ENCODE peak calls at places on chromosomes 16 and 17, in seven cellular contexts. One of them, this sample, is unnamed.
A peak's percentile ranks its signal among the peaks of the same experiment; 100 is the strongest.

GRCh38 chr17:66171172-66171571 is 20.8 kb downstream of the CEP112 start:
- DNase-seq in RWPE1: no peak
- DNase-seq in stomach: no peak
- DNase-seq in M059J: no peak
- DNase-seq in NCI-H524: no peak
- DNase-seq in NCI-H1417: no peak
- DNase-seq in activated naive CD8-positive, alpha-beta T cell treated with anti-CD3 and anti-CD28 coated beads, Interleukin-2, amount 50 U/mL, for 24 hours: no peak
- DNase-seq in this sample: no peak

GRCh38 chr16:30942421-30942796 is 6.5 kb upstream of the ORAI3 start:
- DNase-seq in stomach: no peak
- DNase-seq in RWPE1: no peak
- DNase-seq in NCI-H1417: no peak
- DNase-seq in activated naive CD8-positive, alpha-beta T cell treated with anti-CD3 and anti-CD28 coated beads, Interleukin-2, amount 50 U/mL, for 24 hours: no peak
- DNase-seq in NCI-H524: no peak
- DNase-seq in M059J: no peak
- DNase-seq in this sample: no peak

GRCh38 chr17:64343833-64344637 is 46.6 kb downstream of the PECAM1 start:
- DNase-seq in activated naive CD8-positive, alpha-beta T cell treated with anti-CD3 and anti-CD28 coated beads, Interleukin-2, amount 50 U/mL, for 24 hours: no peak
- DNase-seq in NCI-H524: peak; percentile 48
- DNase-seq in stomach: peak; percentile 53
- DNase-seq in NCI-H1417: peak; percentile 37
- DNase-seq in RWPE1: no peak
- DNase-seq in M059J: peak; percentile 87
- DNase-seq in this sample: peak; percentile 92

GRCh38 chr16:84015399-84015798 is 27.2 kb downstream of the SLC38A8 start:
- DNase-seq in activated naive CD8-positive, alpha-beta T cell treated with anti-CD3 and anti-CD28 coated beads, Interleukin-2, amount 50 U/mL, for 24 hours: no peak
- DNase-seq in RWPE1: no peak
- DNase-seq in NCI-H524: no peak
- DNase-seq in M059J: no peak
- DNase-seq in NCI-H1417: no peak
- DNase-seq in stomach: no peak
- DNase-seq in this sample: no peak

GRCh38 chr16:66441586-66442375 is 14.7 kb downstream of the BEAN1 start:
- DNase-seq in M059J: peak; percentile 57
- DNase-seq in stomach: no peak
- DNase-seq in NCI-H1417: no peak
- DNase-seq in NCI-H524: no peak
- DNase-seq in activated naive CD8-positive, alpha-beta T cell treated with anti-CD3 and anti-CD28 coated beads, Interleukin-2, amount 50 U/mL, for 24 hours: no peak
- DNase-seq in RWPE1: no peak
- DNase-seq in this sample: no peak

GRCh38 chr17:74972107-74972972 is at the start of gene HID1:
- DNase-seq in stomach: peak; percentile 91
- DNase-seq in RWPE1: peak; percentile 69
- DNase-seq in activated naive CD8-positive, alpha-beta T cell treated with anti-CD3 and anti-CD28 coated beads, Interleukin-2, amount 50 U/mL, for 24 hours: peak; percentile 79
- DNase-seq in M059J: no peak
- DNase-seq in NCI-H1417: peak; percentile 80
- DNase-seq in NCI-H524: peak; percentile 82
- DNase-seq in this sample: peak; percentile 93

GRCh38 chr16:50067290-50067853 is 1.6 kb downstream of the HEATR3 start:
- DNase-seq in RWPE1: peak; percentile 16
- DNase-seq in M059J: peak; percentile 52
- DNase-seq in NCI-H1417: no peak
- DNase-seq in activated naive CD8-positive, alpha-beta T cell treated with anti-CD3 and anti-CD28 coated beads, Interleukin-2, amount 50 U/mL, for 24 hours: peak; percentile 17
- DNase-seq in NCI-H524: peak; percentile 55
- DNase-seq in stomach: no peak
- DNase-seq in this sample: peak; percentile 50

GRCh38 chr17:5919104-5919503 is 151.1 kb upstream of the WSCD1 start:
- DNase-seq in stomach: no peak
- DNase-seq in activated naive CD8-positive, alpha-beta T cell treated with anti-CD3 and anti-CD28 coated beads, Interleukin-2, amount 50 U/mL, for 24 hours: no peak
- DNase-seq in M059J: no peak
- DNase-seq in RWPE1: no peak
- DNase-seq in NCI-H524: no peak
- DNase-seq in NCI-H1417: no peak
- DNase-seq in this sample: no peak

GRCh38 chr17:59165933-59166342 is 10.4 kb downstream of the PRR11 start:
- DNase-seq in NCI-H524: peak; percentile 50
- DNase-seq in RWPE1: peak; percentile 57
- DNase-seq in activated naive CD8-positive, alpha-beta T cell treated with anti-CD3 and anti-CD28 coated beads, Interleukin-2, amount 50 U/mL, for 24 hours: peak; percentile 26
- DNase-seq in stomach: peak; percentile 47
- DNase-seq in NCI-H1417: no peak
- DNase-seq in M059J: peak; percentile 58
- DNase-seq in this sample: peak; percentile 70

GRCh38 chr16:47493358-47494337 is 32.5 kb downstream of the PHKB start:
- DNase-seq in RWPE1: no peak
- DNase-seq in NCI-H524: no peak
- DNase-seq in NCI-H1417: no peak
- DNase-seq in M059J: no peak
- DNase-seq in activated naive CD8-positive, alpha-beta T cell treated with anti-CD3 and anti-CD28 coated beads, Interleukin-2, amount 50 U/mL, for 24 hours: no peak
- DNase-seq in stomach: no peak
- DNase-seq in this sample: no peak

GRCh38 chr16:3716831-3717234 is 491 bp downstream of the TRAP1 start:
- DNase-seq in NCI-H1417: no peak
- DNase-seq in RWPE1: peak; percentile 48
- DNase-seq in stomach: no peak
- DNase-seq in M059J: peak; percentile 29
- DNase-seq in activated naive CD8-positive, alpha-beta T cell treated with anti-CD3 and anti-CD28 coated beads, Interleukin-2, amount 50 U/mL, for 24 hours: peak; percentile 42
- DNase-seq in NCI-H524: peak; percentile 48
- DNase-seq in this sample: peak; percentile 77

GRCh38 chr17:62591323-62591722 is 36.1 kb upstream of the MRC2 start:
- DNase-seq in NCI-H524: no peak
- DNase-seq in RWPE1: no peak
- DNase-seq in NCI-H1417: no peak
- DNase-seq in stomach: no peak
- DNase-seq in M059J: no peak
- DNase-seq in activated naive CD8-positive, alpha-beta T cell treated with anti-CD3 and anti-CD28 coated beads, Interleukin-2, amount 50 U/mL, for 24 hours: no peak
- DNase-seq in this sample: no peak

GRCh38 chr16:720507-720989 is 398 bp upstream of the ANTKMT start:
- DNase-seq in RWPE1: no peak
- DNase-seq in NCI-H1417: no peak
- DNase-seq in stomach: no peak
- DNase-seq in NCI-H524: peak; percentile 93
- DNase-seq in M059J: peak; percentile 83
- DNase-seq in activated naive CD8-positive, alpha-beta T cell treated with anti-CD3 and anti-CD28 coated beads, Interleukin-2, amount 50 U/mL, for 24 hours: peak; percentile 71
- DNase-seq in this sample: no peak

GRCh38 chr17:50151937-50152547 is 1.6 kb upstream of the PPP1R9B start:
- DNase-seq in NCI-H1417: peak; percentile 77
- DNase-seq in stomach: peak; percentile 83
- DNase-seq in M059J: peak; percentile 94
- DNase-seq in RWPE1: peak; percentile 92
- DNase-seq in activated naive CD8-positive, alpha-beta T cell treated with anti-CD3 and anti-CD28 coated beads, Interleukin-2, amount 50 U/mL, for 24 hours: peak; percentile 58
- DNase-seq in NCI-H524: peak; percentile 95
- DNase-seq in this sample: peak; percentile 95

GRCh38 chr17:59353106-59353854 is 21.8 kb downstream of the YPEL2 start:
- DNase-seq in stomach: no peak
- DNase-seq in activated naive CD8-positive, alpha-beta T cell treated with anti-CD3 and anti-CD28 coated beads, Interleukin-2, amount 50 U/mL, for 24 hours: no peak
- DNase-seq in NCI-H524: no peak
- DNase-seq in NCI-H1417: no peak
- DNase-seq in RWPE1: no peak
- DNase-seq in M059J: no peak
- DNase-seq in this sample: no peak

GRCh38 chr17:5705081-5705875 is 121.0 kb upstream of the NLRP1 start:
- DNase-seq in RWPE1: no peak
- DNase-seq in stomach: no peak
- DNase-seq in M059J: no peak
- DNase-seq in NCI-H1417: no peak
- DNase-seq in activated naive CD8-positive, alpha-beta T cell treated with anti-CD3 and anti-CD28 coated beads, Interleukin-2, amount 50 U/mL, for 24 hours: peak; percentile 27
- DNase-seq in NCI-H524: no peak
- DNase-seq in this sample: peak; percentile 4

GRCh38 chr16:28157768-28158535 is 53.8 kb downstream of the XPO6 start:
- DNase-seq in RWPE1: no peak
- DNase-seq in M059J: no peak
- DNase-seq in stomach: no peak
- DNase-seq in NCI-H1417: no peak
- DNase-seq in activated naive CD8-positive, alpha-beta T cell treated with anti-CD3 and anti-CD28 coated beads, Interleukin-2, amount 50 U/mL, for 24 hours: no peak
- DNase-seq in NCI-H524: no peak
- DNase-seq in this sample: no peak

GRCh38 chr16:51939371-51940005 is 607.5 kb downstream of the TOX3 start:
- DNase-seq in NCI-H524: peak; percentile 91
- DNase-seq in stomach: no peak
- DNase-seq in activated naive CD8-positive, alpha-beta T cell treated with anti-CD3 and anti-CD28 coated beads, Interleukin-2, amount 50 U/mL, for 24 hours: no peak
- DNase-seq in M059J: no peak
- DNase-seq in RWPE1: no peak
- DNase-seq in NCI-H1417: peak; percentile 36
- DNase-seq in this sample: peak; percentile 90

GRCh38 chr16:30458561-30459394 is 13.1 kb upstream of the SEPHS2 start:
- DNase-seq in stomach: peak; percentile 52
- DNase-seq in NCI-H524: no peak
- DNase-seq in M059J: no peak
- DNase-seq in activated naive CD8-positive, alpha-beta T cell treated with anti-CD3 and anti-CD28 coated beads, Interleukin-2, amount 50 U/mL, for 24 hours: peak; percentile 88
- DNase-seq in RWPE1: no peak
- DNase-seq in NCI-H1417: no peak
- DNase-seq in this sample: no peak

GRCh38 chr17:5871666-5872065 is 198.5 kb upstream of the WSCD1 start:
- DNase-seq in activated naive CD8-positive, alpha-beta T cell treated with anti-CD3 and anti-CD28 coated beads, Interleukin-2, amount 50 U/mL, for 24 hours: no peak
- DNase-seq in M059J: no peak
- DNase-seq in stomach: no peak
- DNase-seq in NCI-H1417: no peak
- DNase-seq in NCI-H524: no peak
- DNase-seq in RWPE1: no peak
- DNase-seq in this sample: no peak

GRCh38 chr17:53722407-53722806 is 100.3 kb upstream of the KIF2B start:
- DNase-seq in stomach: no peak
- DNase-seq in NCI-H1417: no peak
- DNase-seq in activated naive CD8-positive, alpha-beta T cell treated with anti-CD3 and anti-CD28 coated beads, Interleukin-2, amount 50 U/mL, for 24 hours: no peak
- DNase-seq in NCI-H524: no peak
- DNase-seq in M059J: peak; percentile 99
- DNase-seq in RWPE1: peak; percentile 70
- DNase-seq in this sample: no peak

GRCh38 chr16:28192811-28193529 is 18.8 kb downstream of the XPO6 start:
- DNase-seq in NCI-H524: no peak
- DNase-seq in activated naive CD8-positive, alpha-beta T cell treated with anti-CD3 and anti-CD28 coated beads, Interleukin-2, amount 50 U/mL, for 24 hours: peak; percentile 76
- DNase-seq in M059J: no peak
- DNase-seq in stomach: peak; percentile 42
- DNase-seq in RWPE1: no peak
- DNase-seq in NCI-H1417: no peak
- DNase-seq in this sample: no peak

GRCh38 chr17:30212750-30213149 is 22.7 kb downstream of the SLC6A4 start:
- DNase-seq in M059J: no peak
- DNase-seq in activated naive CD8-positive, alpha-beta T cell treated with anti-CD3 and anti-CD28 coated beads, Interleukin-2, amount 50 U/mL, for 24 hours: no peak
- DNase-seq in NCI-H524: no peak
- DNase-seq in RWPE1: no peak
- DNase-seq in stomach: no peak
- DNase-seq in NCI-H1417: no peak
- DNase-seq in this sample: no peak

GRCh38 chr17:82106697-82107305 is 8.8 kb upstream of the FASN start:
- DNase-seq in stomach: peak; percentile 83
- DNase-seq in M059J: no peak
- DNase-seq in activated naive CD8-positive, alpha-beta T cell treated with anti-CD3 and anti-CD28 coated beads, Interleukin-2, amount 50 U/mL, for 24 hours: no peak
- DNase-seq in RWPE1: no peak
- DNase-seq in NCI-H1417: no peak
- DNase-seq in NCI-H524: peak; percentile 55
- DNase-seq in this sample: peak; percentile 50

GRCh38 chr17:67615736-67616135 is 102.0 kb upstream of the NOL11 start:
- DNase-seq in M059J: no peak
- DNase-seq in RWPE1: no peak
- DNase-seq in NCI-H1417: no peak
- DNase-seq in activated naive CD8-positive, alpha-beta T cell treated with anti-CD3 and anti-CD28 coated beads, Interleukin-2, amount 50 U/mL, for 24 hours: no peak
- DNase-seq in stomach: no peak
- DNase-seq in NCI-H524: no peak
- DNase-seq in this sample: no peak